ENCODE peak calls at places on chromosome 4, in five cellular contexts. J is GM23338; W is IMR-90; C is neural crest cell; P is stimulated activated CD8-positive, alpha-beta memory T cell treated with anti-CD3 and anti-CD28 coated beads, Interleukin-7, amount 100 ng/mL, for 4 hours. Y is an unnamed sample.

GRCh38 chr4:3436798-3437581 is 4.8 kb upstream of the HGFAC start:
- DNase-seq in C (no peak), W (peak), P (no peak), J (no peak), Y (no peak)

GRCh38 chr4:122450847-122451246 is 5.7 kb downstream of the IL2 start:
- DNase-seq in W (peak), J (peak), C (no peak), P (peak), Y (peak)

GRCh38 chr4:113979973-113980615 is 647 bp upstream of the ARSJ start:
- DNase-seq in J (peak), C (no peak), W (peak), P (no peak), Y (no peak)

GRCh38 chr4:25925486-25926201 is 11.6 kb downstream of the SMIM20 start:
- DNase-seq in P (no peak), W (peak), C (peak), J (peak), Y (peak)

GRCh38 chr4:89469930-89470375 is 162.4 kb upstream of the GPRIN3 start:
- DNase-seq in C (no peak), P (no peak), W (peak), J (no peak), Y (peak)

GRCh38 chr4:7607156-7607910 is 172.6 kb upstream of the PSAPL1 start:
- DNase-seq in C (no peak), J (no peak), W (peak), P (no peak), Y (no peak)

GRCh38 chr4:176964116-176964691 is 171.5 kb upstream of the VEGFC start:
- DNase-seq in C (no peak), J (peak), W (no peak), P (no peak), Y (peak)

GRCh38 chr4:182201871-182202270 is 41.3 kb upstream of the TENM3 start:
- DNase-seq in P (no peak), C (no peak), J (no peak), W (peak), Y (no peak)

GRCh38 chr4:128449251-128449650 is 161.6 kb upstream of the PGRMC2 start:
- DNase-seq in P (no peak), W (no peak), J (no peak), C (no peak), Y (no peak)

GRCh38 chr4:104983615-104984179 is 163.0 kb upstream of the TET2 start:
- DNase-seq in J (no peak), P (no peak), W (no peak), C (no peak), Y (peak)

GRCh38 chr4:30757357-30757756 is 37.2 kb downstream of the PCDH7 start:
- DNase-seq in P (no peak), C (no peak), W (peak), J (no peak), Y (peak)

GRCh38 chr4:177441061-177441802 is 1.0 kb downstream of the AGA start:
- DNase-seq in P (no peak), J (peak), W (peak), C (no peak), Y (peak)

GRCh38 chr4:18020145-18020670 is 1.3 kb downstream of the LCORL start:
- DNase-seq in J (peak), C (peak), W (peak), P (no peak), Y (no peak)

GRCh38 chr4:168643083-168643795 is 146.4 kb downstream of the PALLD start:
- DNase-seq in J (no peak), P (no peak), C (no peak), W (no peak), Y (no peak)

GRCh38 chr4:110085131-110085530 is 113.3 kb downstream of the ELOVL6 start:
- DNase-seq in P (peak), W (peak), J (no peak), C (no peak), Y (peak)

GRCh38 chr4:168167714-168168284 is 75.5 kb downstream of the ANXA10 start:
- DNase-seq in W (peak), P (no peak), J (no peak), C (no peak), Y (no peak)

GRCh38 chr4:133152330-133152791 is 3.3 kb downstream of the PCDH10 start:
- DNase-seq in J (peak), C (peak), W (no peak), P (no peak), Y (no peak)

GRCh38 chr4:81595798-81596610 is 124.3 kb upstream of the RASGEF1B start:
- DNase-seq in W (no peak), J (no peak), C (no peak), P (no peak), Y (no peak)

GRCh38 chr4:123340381-123340701 is 56.3 kb upstream of the SPRY1 start:
- DNase-seq in P (no peak), C (no peak), J (no peak), W (peak), Y (no peak)

GRCh38 chr4:99817310-99817885 is 771 bp downstream of the DAPP1 start:
- DNase-seq in W (no peak), P (no peak), J (no peak), C (no peak), Y (peak)

GRCh38 chr4:118967393-118967792 is 78.7 kb downstream of the SYNPO2 start:
- DNase-seq in P (no peak), J (no peak), W (peak), C (no peak), Y (no peak)

GRCh38 chr4:77184018-77184417 is 27.0 kb downstream of the CCNG2 start:
- DNase-seq in P (no peak), J (no peak), C (no peak), W (no peak), Y (no peak)

GRCh38 chr4:173522160-173522873 is 7.7 kb downstream of the HAND2 start:
- DNase-seq in W (peak), P (no peak), C (no peak), J (peak), Y (no peak)

GRCh38 chr4:80101768-80102116 is 28.7 kb upstream of the ANTXR2 start:
- DNase-seq in W (peak), C (no peak), P (no peak), J (no peak), Y (no peak)

GRCh38 chr4:70559924-70560323 is 32.1 kb upstream of the AMBN start:
- DNase-seq in C (no peak), W (no peak), P (no peak), J (no peak), Y (no peak)

GRCh38 chr4:13329963-13330362 is 154.2 kb downstream of the RAB28 start:
- DNase-seq in C (no peak), J (no peak), P (no peak), W (peak), Y (no peak)

GRCh38 chr4:56907009-56907408 is 691 bp upstream of the REST start:
- DNase-seq in P (no peak), W (no peak), J (peak), C (no peak), Y (no peak)

GRCh38 chr4:186557061-186557460 is 1.7 kb upstream of the MTNR1A start:
- DNase-seq in J (no peak), W (no peak), P (no peak), C (no peak), Y (no peak)

GRCh38 chr4:59979061-59979460 is 1221.1 kb upstream of the ADGRL3 start:
- DNase-seq in W (no peak), C (no peak), P (no peak), J (no peak), Y (no peak)

GRCh38 chr4:184309241-184310170 is 91.8 kb upstream of the ENPP6 start:
- DNase-seq in P (no peak), C (no peak), W (no peak), J (no peak), Y (no peak)

GRCh38 chr4:76406070-76406469 is 14.9 kb downstream of the CCDC158 start:
- DNase-seq in P (no peak), J (no peak), C (no peak), W (no peak), Y (no peak)

GRCh38 chr4:86338989-86339388 is 20.9 kb downstream of the MAPK10 start:
- DNase-seq in C (no peak), P (no peak), W (peak), J (no peak), Y (no peak)

GRCh38 chr4:75995727-75996126 is 5.0 kb upstream of the SDAD1 start:
- DNase-seq in P (no peak), C (no peak), J (peak), W (peak), Y (peak)

GRCh38 chr4:23648846-23649596 is 240.8 kb downstream of the PPARGC1A start:
- DNase-seq in W (no peak), P (no peak), C (no peak), J (no peak), Y (no peak)

GRCh38 chr4:28082686-28083390 is 1222.2 kb downstream of the STIM2 start:
- DNase-seq in C (no peak), W (peak), P (no peak), J (no peak), Y (no peak)

Y was measured in KBM-7.